ENCODE peak calls at places on chromosome 15, in nine cellular contexts. U, Q, D, S, O, C, G, I and Z are unnamed samples. For H3K27me3, the result is how much of the 10 kb centered on the place peaks cover.

GRCh38 chr15:62644874-62645755 is 397.4 kb upstream of the TPM1 start:
- DNase-seq in U (no peak), Q (no peak), D (peak), S (no peak), O (no peak), C (no peak), G (no peak), I (peak), Z (no peak)

GRCh38 chr15:77988386-77989301 is 88.9 kb downstream of the TBC1D2B start:
- DNase-seq in U (no peak), Q (no peak), D (no peak), S (no peak), O (no peak), C (no peak), G (no peak), I (no peak), Z (no peak)

GRCh38 chr15:89113263-89113662 is 25.0 kb downstream of the ABHD2 start:
- DNase-seq in U (no peak), Q (no peak), D (no peak), S (no peak), O (no peak), C (no peak), G (no peak), I (no peak), Z (no peak)

GRCh38 chr15:33584797-33585196 is 274.0 kb downstream of the RYR3 start:
- DNase-seq in U (no peak), Q (no peak), D (peak), S (no peak), O (peak), C (no peak), G (peak), I (peak), Z (peak)

GRCh38 chr15:84600331-84600686 is 500 bp upstream of the ZSCAN2 start:
- DNase-seq in U (peak), Q (peak), D (peak), S (peak), O (peak), C (peak), G (peak), I (peak), Z (peak)

GRCh38 chr15:42796955-42797779 is 60.2 kb upstream of the CDAN1 start:
- DNase-seq in U (no peak), Q (no peak), D (peak), S (no peak), O (no peak), C (peak), G (no peak), I (no peak), Z (no peak)

GRCh38 chr15:73887481-73887880 is 14.1 kb downstream of the TBC1D21 start:
- DNase-seq in U (no peak), Q (no peak), D (no peak), S (no peak), O (no peak), C (no peak), G (no peak), I (no peak), Z (no peak)

GRCh38 chr15:86213888-86214287 is 134.2 kb downstream of the AGBL1 start:
- DNase-seq in U (no peak), Q (no peak), D (no peak), S (no peak), O (no peak), C (no peak), G (no peak), I (no peak), Z (no peak)

GRCh38 chr15:63559753-63560152 is 37.4 kb upstream of the FBXL22 start:
- DNase-seq in U (no peak), Q (no peak), D (no peak), S (no peak), O (no peak), C (peak), G (no peak), I (no peak), Z (no peak)

GRCh38 chr15:63023351-63023945 is 19.1 kb upstream of the TPM1 start:
- DNase-seq in U (no peak), Q (no peak), D (peak), S (no peak), O (no peak), C (no peak), G (no peak), I (peak), Z (no peak)

GRCh38 chr15:52093539-52094502 is 18.8 kb downstream of the BCL2L10 start:
- DNase-seq in U (no peak), Q (peak), D (peak), S (peak), O (no peak), C (no peak), G (peak), I (peak), Z (peak)

GRCh38 chr15:80785335-80785734 is 6.2 kb downstream of the CEMIP start:
- DNase-seq in U (no peak), Q (no peak), D (peak), S (no peak), O (no peak), C (no peak), G (no peak), I (no peak), Z (no peak)

GRCh38 chr15:74680461-74680860 is 15.4 kb downstream of the EDC3 start:
- DNase-seq in U (no peak), Q (no peak), D (peak), S (no peak), O (no peak), C (no peak), G (no peak), I (no peak), Z (no peak)

GRCh38 chr15:55344206-55344605 is 25.2 kb downstream of the PIGB start:
- DNase-seq in U (no peak), Q (no peak), D (no peak), S (no peak), O (no peak), C (peak), G (no peak), I (peak), Z (no peak)

GRCh38 chr15:78104566-78105500 is 12.5 kb downstream of the SH2D7 start:
- DNase-seq in U (no peak), Q (no peak), D (no peak), S (no peak), O (no peak), C (no peak), G (no peak), I (no peak), Z (no peak)

GRCh38 chr15:99511865-99512632 is 53.7 kb upstream of the MEF2A start:
- DNase-seq in U (no peak), Q (peak), D (no peak), S (no peak), O (peak), C (no peak), G (peak), I (no peak), Z (no peak)

GRCh38 chr15:88658070-88658965 is 19.5 kb downstream of the ISG20 start:
- DNase-seq in U (no peak), Q (no peak), D (no peak), S (no peak), O (no peak), C (no peak), G (no peak), I (no peak), Z (no peak)

GRCh38 chr15:29736745-29737023 is 85.6 kb downstream of the TJP1 start:
- DNase-seq in U (no peak), Q (no peak), D (peak), S (no peak), O (peak), C (no peak), G (peak), I (peak), Z (peak)

GRCh38 chr15:45747426-45747825 is 112.6 kb downstream of the SQOR start:
- DNase-seq in U (no peak), Q (no peak), D (no peak), S (no peak), O (no peak), C (no peak), G (no peak), I (no peak), Z (no peak)

GRCh38 chr15:90184119-90184785 is 16.9 kb upstream of the SEMA4B start:
- DNase-seq in U (no peak), Q (peak), D (no peak), S (peak), O (peak), C (peak), G (peak), I (peak), Z (peak)

GRCh38 chr15:69034352-69034751 is 19.9 kb downstream of the NOX5 start:
- DNase-seq in U (no peak), Q (no peak), D (peak), S (no peak), O (no peak), C (no peak), G (no peak), I (peak), Z (no peak)

GRCh38 chr15:68335655-68336054 is 58.1 kb downstream of the FEM1B start:
- DNase-seq in U (no peak), Q (no peak), D (no peak), S (no peak), O (no peak), C (no peak), G (peak), I (no peak), Z (no peak)

GRCh38 chr15:42511010-42511396 is 15.6 kb downstream of the SNAP23 start:
- DNase-seq in U (no peak), Q (no peak), D (peak), S (no peak), O (no peak), C (no peak), G (no peak), I (peak), Z (no peak)

GRCh38 chr15:28273468-28273867 is 48.5 kb downstream of the HERC2 start:
- DNase-seq in U (no peak), Q (no peak), D (peak), S (no peak), O (no peak), C (peak), G (no peak), I (no peak), Z (no peak)
- TF ChIP-seq CTCF in U (peak), Q (no peak), D (peak), S (no peak), O (no peak), C (no peak), G (no peak), I (peak), Z (no peak)

DNA sequence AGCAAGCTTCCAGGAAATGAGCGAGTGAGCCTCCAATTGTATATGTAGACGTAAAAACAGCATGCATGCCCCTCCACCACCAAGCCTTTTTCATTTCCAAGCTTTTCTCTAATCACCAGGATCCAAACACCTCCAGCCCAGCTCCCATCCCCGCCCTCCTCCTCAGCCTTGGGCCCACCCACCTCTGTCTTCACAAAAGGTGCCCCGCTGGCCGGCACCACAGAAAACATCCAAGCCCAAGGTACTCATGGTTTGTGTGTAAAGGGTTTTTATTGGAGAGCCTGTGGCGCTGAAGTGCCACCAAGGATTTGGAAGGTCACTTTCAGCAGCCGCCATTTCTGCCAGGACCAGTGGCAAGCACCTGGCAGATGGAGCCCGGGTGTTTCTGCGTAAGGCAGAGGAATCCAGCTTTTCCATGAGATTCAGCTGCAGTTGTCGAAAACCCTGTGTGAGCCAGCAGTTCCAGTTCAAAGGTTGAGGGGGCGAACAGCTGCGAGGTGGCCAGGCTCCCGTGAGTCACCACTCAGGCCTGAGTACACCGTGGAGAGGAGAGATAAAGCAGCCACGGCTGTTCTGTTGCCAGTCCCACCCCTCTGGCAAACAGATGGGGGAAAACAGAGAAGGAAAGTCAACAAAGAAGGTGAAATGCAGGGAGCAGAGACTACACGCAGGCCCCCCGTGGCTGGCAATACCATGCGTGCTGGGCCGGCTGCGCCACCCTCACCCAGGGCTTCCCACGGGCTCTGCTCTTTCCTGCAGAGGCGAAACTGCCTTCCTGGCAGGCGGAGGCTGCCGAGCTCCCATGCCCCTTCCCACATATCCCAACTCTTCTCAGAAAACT is 38.2 kb downstream of the FAM174B start:
- DNase-seq in U (peak), Q (peak), D (peak), S (peak), O (peak), C (no peak), G (peak), I (peak), Z (peak)
- H3K27me3 ChIP-seq in U (under half), Q (under half), D (under half), S (under half), O (under half), C (under half), G (under half), I (under half), Z (under half)

GRCh38 chr15:59360305-59360704 is 12.4 kb downstream of the MYO1E start:
- DNase-seq in U (no peak), Q (no peak), D (no peak), S (no peak), O (no peak), C (peak), G (no peak), I (no peak), Z (no peak)
- TF ChIP-seq CTCF in U (peak), Q (peak), D (peak), S (no peak), O (no peak), C (peak), G (peak), I (peak), Z (peak)

GRCh38 chr15:82063055-82063454 is 17.2 kb upstream of the MEX3B start:
- DNase-seq in U (no peak), Q (no peak), D (no peak), S (no peak), O (no peak), C (peak), G (no peak), I (no peak), Z (no peak)
- H3K27me3 ChIP-seq in U (under half), Q (half or more), D (under half), S (under half), O (half or more), C (half or more), G (under half), I (under half), Z (half or more)